ENCODE peak calls at places on chromosomes 7 and 10, in four cellular contexts. H is globus pallidus, S is tibial artery, T is NCI-H774. R is an unnamed sample.

GRCh38 chr7:81333004-81333403 is 414.2 kb upstream of the SEMA3C start:
- DNase-seq in S (no peak), T (no peak), H (no peak), R (no peak)

GRCh38 chr10:14658331-14659122 is 116.2 kb downstream of the FAM107B start:
- DNase-seq in H (no peak), T (no peak), S (no peak), R (no peak)

GRCh38 chr10:95275726-95276366 is 15.0 kb downstream of the PDLIM1 start:
- DNase-seq in H (no peak), T (no peak), S (no peak), R (no peak)

GRCh38 chr7:124085168-124085567 is 52.3 kb upstream of the TMEM229A start:
- DNase-seq in S (no peak), H (peak), T (peak), R (peak)

GRCh38 chr7:33921216-33921938 is 16.0 kb downstream of the BMPER start:
- DNase-seq in S (peak), T (no peak), H (no peak), R (no peak)

GRCh38 chr7:69962077-69962855 is 364.0 kb downstream of the AUTS2 start:
- DNase-seq in T (no peak), S (no peak), H (peak), R (peak)

GRCh38 chr7:25069900-25070443 is 55.1 kb downstream of the CYCS start:
- DNase-seq in H (peak), T (peak), S (peak), R (peak)

GRCh38 chr10:113999520-113999919 is 44.1 kb upstream of the ADRB1 start:
- DNase-seq in T (no peak), S (peak), H (no peak), R (no peak)

GRCh38 chr10:18134921-18135320 is 5.3 kb upstream of the CACNB2 start:
- DNase-seq in T (no peak), H (no peak), S (no peak), R (no peak)

GRCh38 chr7:476736-477360 is 42.8 kb downstream of the PDGFA start:
- DNase-seq in H (no peak), T (no peak), S (peak), R (no peak)

GRCh38 chr10:62744136-62744535 is 60.4 kb upstream of the ADO start:
- DNase-seq in S (no peak), H (no peak), T (no peak), R (no peak)

GRCh38 chr7:157427811-157428553 is 91.2 kb downstream of the DNAJB6 start:
- DNase-seq in S (no peak), T (no peak), H (no peak), R (no peak)

GRCh38 chr7:52723606-52724005 is 311.8 kb upstream of the POM121L12 start:
- DNase-seq in H (no peak), T (no peak), S (no peak), R (no peak)

GRCh38 chr10:101073631-101074030 is 11.8 kb downstream of the KAZALD1 start:
- DNase-seq in H (no peak), T (no peak), S (no peak), R (no peak)

GRCh38 chr7:326845-327304 is 36.9 kb downstream of the FOXL3 start:
- DNase-seq in S (no peak), H (no peak), T (no peak), R (no peak)

GRCh38 chr7:83643754-83644153 is 5.2 kb downstream of the SEMA3E start:
- DNase-seq in S (no peak), T (peak), H (no peak), R (no peak)

GRCh38 chr7:158302274-158303070 is 285.2 kb downstream of the PTPRN2 start:
- DNase-seq in T (no peak), H (no peak), S (no peak), R (no peak)

GRCh38 chr10:46514431-46514861 is 42.0 kb downstream of the GPRIN2 start:
- DNase-seq in T (no peak), S (no peak), H (no peak), R (no peak)

GRCh38 chr7:112759905-112760304 is 30.3 kb downstream of the TMEM168 start:
- DNase-seq in H (no peak), S (no peak), T (no peak), R (no peak)

GRCh38 chr7:2626498-2627117 is 5.2 kb upstream of the TTYH3 start:
- DNase-seq in T (no peak), H (no peak), S (no peak), R (no peak)

GRCh38 chr7:102208826-102209225 is 77.8 kb upstream of the SH2B2 start:
- DNase-seq in S (no peak), H (no peak), T (no peak), R (no peak)

GRCh38 chr10:78339251-78339650 is 305.6 kb downstream of the RPS24 start:
- DNase-seq in H (peak), S (no peak), T (no peak), R (no peak)

GRCh38 chr10:25017247-25017590 is 807 bp downstream of the THNSL1 start:
- DNase-seq in H (no peak), T (peak), S (no peak), R (no peak)

GRCh38 chr7:2621948-2622640 is 9.7 kb upstream of the TTYH3 start:
- DNase-seq in H (no peak), T (no peak), S (no peak), R (peak)

GRCh38 chr10:132556994-132557441 is 19.4 kb downstream of the INPP5A start:
- DNase-seq in H (no peak), S (no peak), T (no peak), R (no peak)

GRCh38 chr7:70497793-70498192 is 634.2 kb upstream of the GALNT17 start:
- DNase-seq in H (no peak), T (no peak), S (no peak), R (no peak)

GRCh38 chr7:108002726-108003590 is at the start of gene LAMB1:
- DNase-seq in H (no peak), S (peak), T (no peak), R (peak)

GRCh38 chr7:94348142-94348541 is 46.6 kb upstream of the COL1A2 start:
- DNase-seq in S (peak), T (no peak), H (no peak), R (no peak)

GRCh38 chr7:124954766-124955165 is 25.1 kb upstream of the POT1 start:
- DNase-seq in H (no peak), S (no peak), T (no peak), R (no peak)

GRCh38 chr10:43318456-43318855 is 51.6 kb upstream of the RASGEF1A start:
- DNase-seq in H (no peak), T (no peak), S (no peak), R (no peak)

R was measured in NCI-H1694.